ENCODE peak calls at places on chromosomes 4 and X, in nine cellular contexts. W is adipocyte, P is GM12878, X is AG09309, Q is glutamatergic neuron, A is NCI-H446, M is NCI-H510A treated with DMSO at 0.1 percent for 48 hours, R is OCI-LY7, H is nephron progenitor cell. B is an unnamed sample.
A peak's percentile ranks its signal among the peaks of the same experiment; 100 is the strongest.

GRCh38 chr4:182257503-182257902 is 14.3 kb downstream of the TENM3 start:
- DNase-seq in X (no peak), Q (no peak), H (no peak), M (no peak), A (no peak), W (no peak), R (no peak), P (no peak), B (no peak)

GRCh38 chr4:69323284-69323683 is 43.0 kb downstream of the UGT2B28 start:
- DNase-seq in X (no peak), P (no peak), A (no peak), W (no peak), R (no peak), M (peak; percentile 35), H (no peak), Q (no peak), B (no peak)

GRCh38 chrX:19697416-19697815 is 182.1 kb upstream of the MAP3K15 start:
- DNase-seq in R (no peak), M (no peak), P (no peak), Q (no peak), H (no peak), A (no peak), W (no peak), X (no peak), B (no peak)

GRCh38 chrX:147891886-147892285 is 19.8 kb upstream of the FMR1 start:
- DNase-seq in X (no peak), H (no peak), P (no peak), A (no peak), Q (no peak), R (no peak), M (no peak), W (no peak), B (no peak)

GRCh38 chr4:143406523-143406922 is 69.8 kb downstream of the GAB1 start:
- DNase-seq in A (no peak), M (no peak), Q (no peak), P (no peak), X (no peak), R (no peak), W (no peak), H (no peak), B (no peak)

GRCh38 chr4:16187455-16187854 is 38.8 kb downstream of the TAPT1 start:
- DNase-seq in P (no peak), A (no peak), H (no peak), X (no peak), W (no peak), M (no peak), Q (no peak), R (no peak), B (no peak)

GRCh38 chr4:16123356-16124084 is 39.7 kb upstream of the PROM1 start:
- DNase-seq in M (peak; percentile 60), H (no peak), P (no peak), A (no peak), W (no peak), Q (no peak), R (no peak), X (no peak), B (no peak)

GRCh38 chrX:107669885-107670628 is 41.7 kb downstream of the PRPS1 start:
- DNase-seq in W (no peak), A (no peak), H (no peak), M (peak; percentile 34), P (no peak), R (no peak), Q (no peak), X (no peak), B (no peak)

GRCh38 chrX:13898084-13898483 is 81.2 kb upstream of the GPM6B start:
- DNase-seq in Q (peak; percentile 26), A (peak; percentile 48), H (peak; percentile 2), W (peak; percentile 23), X (no peak), P (peak; percentile 13), M (no peak), R (peak; percentile 34), B (no peak)